ENCODE peak calls at places on chromosomes 11 and 22, in four cellular contexts. J, K, M and X are unnamed samples.
A peak's percentile ranks its signal among the peaks of the same experiment; 100 is the strongest.

GRCh38 chr11:47361419-47361818 is 8.9 kb upstream of the MYBPC3 start:
- DNase-seq in J (no peak), K (no peak), M (no peak), X (no peak)

GRCh38 chr11:61065955-61066638 is 36.2 kb upstream of the CD5 start:
- DNase-seq in K (no peak), M (no peak), J (no peak), X (no peak)

GRCh38 chr11:123103326-123103980 is 41.5 kb upstream of the HSPA8 start:
- DNase-seq in M (peak; percentile 4), K (peak; percentile 66), J (peak; percentile 45), X (peak; percentile 22)

GRCh38 chr11:25860677-25861445 is 471.1 kb upstream of the ANO3 start:
- DNase-seq in M (no peak), J (no peak), K (no peak), X (peak; percentile 7)

GRCh38 chr11:120061036-120061760 is 76.7 kb downstream of the TRIM29 start:
- DNase-seq in J (no peak), M (no peak), K (peak; percentile 68), X (no peak)

GRCh38 chr22:41868556-41868955 is 35.7 kb downstream of the SREBF2 start:
- DNase-seq in M (no peak), J (no peak), K (no peak), X (no peak)

GRCh38 chr11:94675239-94675638 is 92.9 kb upstream of the AMOTL1 start:
- DNase-seq in K (no peak), J (no peak), M (no peak), X (no peak)

GRCh38 chr22:37502342-37503182 is 16.4 kb upstream of the MFNG start:
- DNase-seq in M (no peak), J (peak; percentile 42), K (peak; percentile 91), X (peak; percentile 83)